ENCODE peak calls at places on chromosome 13, in six cellular contexts. One of them, this sample, is unnamed.
A peak's percentile ranks its signal among the peaks of the same experiment; 100 is the strongest.

GRCh38 chr13:100213576-100213975 is 124.7 kb downstream of the PCCA start:
- DNase-seq in AG10803: no peak
- DNase-seq in anterior cingulate cortex: no peak
- DNase-seq in GF-D8: no peak
- DNase-seq in HEK293T: no peak
- DNase-seq in endothelial cell: no peak
- DNase-seq in this sample: no peak

GRCh38 chr13:60583911-60584753 is 187.1 kb downstream of the TDRD3 start:
- DNase-seq in AG10803: peak; percentile 84
- DNase-seq in anterior cingulate cortex: no peak
- DNase-seq in GF-D8: peak; percentile 46
- DNase-seq in HEK293T: no peak
- DNase-seq in endothelial cell: no peak
- DNase-seq in this sample: no peak

GRCh38 chr13:18233783-18234299 is 947.8 kb downstream of the TUBA3C start:
- DNase-seq in AG10803: no peak
- DNase-seq in anterior cingulate cortex: no peak
- DNase-seq in GF-D8: no peak
- DNase-seq in HEK293T: no peak
- DNase-seq in endothelial cell: no peak
- DNase-seq in this sample: no peak

GRCh38 chr13:109096101-109096500 is 466.7 kb downstream of the MYO16 start:
- DNase-seq in AG10803: no peak
- DNase-seq in anterior cingulate cortex: no peak
- DNase-seq in GF-D8: no peak
- DNase-seq in HEK293T: no peak
- DNase-seq in endothelial cell: no peak
- DNase-seq in this sample: no peak

GRCh38 chr13:43785681-43786471 is 896 bp downstream of the ENOX1 start:
- DNase-seq in AG10803: peak; percentile 69
- DNase-seq in anterior cingulate cortex: peak; percentile 79
- DNase-seq in GF-D8: no peak
- DNase-seq in HEK293T: peak; percentile 79
- DNase-seq in endothelial cell: peak; percentile 67
- DNase-seq in this sample: no peak

GRCh38 chr13:40158218-40158617 is 502.8 kb downstream of the COG6 start:
- DNase-seq in AG10803: no peak
- DNase-seq in anterior cingulate cortex: no peak
- DNase-seq in GF-D8: no peak
- DNase-seq in HEK293T: no peak
- DNase-seq in endothelial cell: no peak
- DNase-seq in this sample: no peak

GRCh38 chr13:26050568-26051230 is 1.1 kb downstream of the SHISA2 start:
- DNase-seq in AG10803: no peak
- DNase-seq in anterior cingulate cortex: no peak
- DNase-seq in GF-D8: no peak
- DNase-seq in HEK293T: peak; percentile 23
- DNase-seq in endothelial cell: peak; percentile 52
- DNase-seq in this sample: no peak

GRCh38 chr13:44899967-44900366 is 89.3 kb downstream of the NUFIP1 start:
- DNase-seq in AG10803: no peak
- DNase-seq in anterior cingulate cortex: no peak
- DNase-seq in GF-D8: no peak
- DNase-seq in HEK293T: peak; percentile 24
- DNase-seq in endothelial cell: no peak
- DNase-seq in this sample: no peak

GRCh38 chr13:60757481-60757880 is 360.5 kb downstream of the TDRD3 start:
- DNase-seq in AG10803: no peak
- DNase-seq in anterior cingulate cortex: no peak
- DNase-seq in GF-D8: no peak
- DNase-seq in HEK293T: no peak
- DNase-seq in endothelial cell: no peak
- DNase-seq in this sample: no peak

GRCh38 chr13:73261739-73262216 is 203.0 kb downstream of the KLF5 start:
- DNase-seq in AG10803: peak; percentile 20
- DNase-seq in anterior cingulate cortex: no peak
- DNase-seq in GF-D8: no peak
- DNase-seq in HEK293T: no peak
- DNase-seq in endothelial cell: no peak
- DNase-seq in this sample: no peak

GRCh38 chr13:29227560-29227959 is 367.9 kb downstream of the SLC7A1 start:
- DNase-seq in AG10803: peak; percentile 3
- DNase-seq in anterior cingulate cortex: no peak
- DNase-seq in GF-D8: no peak
- DNase-seq in HEK293T: no peak
- DNase-seq in endothelial cell: no peak
- DNase-seq in this sample: no peak

GRCh38 chr13:79900356-79900755 is 419.4 kb downstream of the NDFIP2 start:
- DNase-seq in AG10803: no peak
- DNase-seq in anterior cingulate cortex: no peak
- DNase-seq in GF-D8: no peak
- DNase-seq in HEK293T: no peak
- DNase-seq in endothelial cell: no peak
- DNase-seq in this sample: no peak

GRCh38 chr13:50403311-50403710 is 388.1 kb downstream of the KCNRG start:
- DNase-seq in AG10803: no peak
- DNase-seq in anterior cingulate cortex: no peak
- DNase-seq in GF-D8: no peak
- DNase-seq in HEK293T: no peak
- DNase-seq in endothelial cell: no peak
- DNase-seq in this sample: peak; percentile 49

GRCh38 chr13:51781246-51782022 is 22.5 kb downstream of the DHRS12 start:
- DNase-seq in AG10803: no peak
- DNase-seq in anterior cingulate cortex: no peak
- DNase-seq in GF-D8: peak; percentile 28
- DNase-seq in HEK293T: no peak
- DNase-seq in endothelial cell: no peak
- DNase-seq in this sample: no peak

GRCh38 chr13:98783856-98784478 is 31.5 kb upstream of the SLC15A1 start:
- DNase-seq in AG10803: no peak
- DNase-seq in anterior cingulate cortex: no peak
- DNase-seq in GF-D8: no peak
- DNase-seq in HEK293T: no peak
- DNase-seq in endothelial cell: no peak
- DNase-seq in this sample: no peak

GRCh38 chr13:30810261-30810701 is 74.9 kb downstream of the ALOX5AP start:
- DNase-seq in AG10803: no peak
- DNase-seq in anterior cingulate cortex: no peak
- DNase-seq in GF-D8: no peak
- DNase-seq in HEK293T: no peak
- DNase-seq in endothelial cell: no peak
- DNase-seq in this sample: no peak